ENCODE peak calls at places on chromosomes 1 and 21, in five cellular contexts. Z is naive thymus-derived CD4-positive, alpha-beta T cell; Q is HTR-8/SVneo; Y is brain microvascular endothelial cell; R is Panc1. F is an unnamed sample.

GRCh38 chr21:45267390-45267760 is 20.3 kb downstream of the POFUT2 start:
- DNase-seq in Y (no peak), Z (peak), R (no peak), Q (no peak), F (no peak)

GRCh38 chr1:206029484-206029883 is 5.8 kb upstream of the CTSE start:
- DNase-seq in Y (peak), Z (no peak), Q (no peak), R (no peak), F (no peak)

GRCh38 chr1:119266386-119266785 is 102.2 kb upstream of the HAO2 start:
- DNase-seq in Z (no peak), Q (no peak), R (no peak), Y (no peak), F (no peak)

GRCh38 chr1:30353637-30354036 is 369.7 kb downstream of the MATN1 start:
- DNase-seq in Z (no peak), R (no peak), Q (no peak), Y (no peak), F (no peak)

GRCh38 chr1:147167361-147167760 is 4.9 kb downstream of the PRKAB2 start:
- DNase-seq in Q (peak), Y (peak), Z (no peak), R (peak), F (no peak)

GRCh38 chr1:208065862-208066261 is 154.9 kb upstream of the CD34 start:
- DNase-seq in Y (no peak), R (no peak), Z (no peak), Q (no peak), F (no peak)

GRCh38 chr1:44035726-44036408 is 4.6 kb upstream of the SLC6A9 start:
- DNase-seq in Y (no peak), Z (no peak), R (no peak), Q (no peak), F (no peak)

GRCh38 chr21:35677298-35677841 is 383.0 kb downstream of the SETD4 start:
- DNase-seq in R (no peak), Z (no peak), Q (no peak), Y (no peak), F (no peak)

GRCh38 chr21:43341349-43342163 is 85.4 kb downstream of the SIK1 start:
- DNase-seq in Y (peak), Q (no peak), Z (no peak), R (no peak), F (no peak)